ENCODE peak calls at places on chromosomes 3 and 15, in four cellular contexts. T, A, X and G are unnamed samples.

GRCh38 chr15:59532770-59533379 is 78.7 kb upstream of the GCNT3 start:
- DNase-seq in T (peak; percentile 67), A (peak; percentile 60), X (no peak), G (no peak)

GRCh38 chr15:78830514-78831228 is 19.4 kb upstream of the ADAMTS7 start:
- DNase-seq in T (no peak), A (no peak), X (no peak), G (no peak)

GRCh38 chr3:74067296-74067695 is 442.6 kb upstream of the PDZRN3 start:
- DNase-seq in T (no peak), A (peak; percentile 33), X (no peak), G (no peak)

GRCh38 chr3:149507491-149508324 is 33.2 kb downstream of the TM4SF4 start:
- DNase-seq in T (no peak), A (no peak), X (no peak), G (no peak)

GRCh38 chr15:70466895-70467529 is 296.3 kb downstream of the UACA start:
- DNase-seq in T (peak; percentile 67), A (peak; percentile 78), X (no peak), G (no peak)

GRCh38 chr3:10025205-10026083 is 793 bp upstream of the FANCD2 start:
- DNase-seq in T (no peak), A (peak; percentile 24), X (no peak), G (no peak)

GRCh38 chr15:56367156-56367555 is 1.9 kb downstream of the TEX9 start:
- DNase-seq in T (no peak), A (peak; percentile 56), X (no peak), G (no peak)

GRCh38 chr3:15542641-15543040 is 21.1 kb upstream of the COLQ start:
- DNase-seq in T (no peak), A (no peak), X (no peak), G (no peak)

GRCh38 chr3:32392530-32393302 is 1.1 kb downstream of the CMTM7 start:
- DNase-seq in T (peak; percentile 77), A (no peak), X (peak; percentile 49), G (no peak)

GRCh38 chr15:98927990-98928389 is 79.6 kb downstream of the PGPEP1L start:
- DNase-seq in T (no peak), A (no peak), X (no peak), G (no peak)

GRCh38 chr3:38722760-38723568 is 73.5 kb upstream of the SCN5A start:
- DNase-seq in T (no peak), A (no peak), X (no peak), G (no peak)

GRCh38 chr3:108603689-108604088 is 14.2 kb downstream of the DZIP3 start:
- DNase-seq in T (peak; percentile 44), A (no peak), X (no peak), G (no peak)

GRCh38 chr3:196867155-196867506 is 589 bp upstream of the SENP5 start:
- DNase-seq in T (no peak), A (no peak), X (no peak), G (no peak)

GRCh38 chr3:172029425-172030128 is 9.8 kb upstream of the FNDC3B start:
- DNase-seq in T (no peak), A (no peak), X (no peak), G (no peak)

GRCh38 chr3:179865876-179866505 is 170.7 kb downstream of the PEX5L start:
- DNase-seq in T (no peak), A (no peak), X (no peak), G (no peak)

GRCh38 chr3:55624238-55624637 is 137.1 kb upstream of the WNT5A start:
- DNase-seq in T (peak; percentile 85), A (no peak), X (no peak), G (peak; percentile 78)

GRCh38 chr3:144011251-144011799 is 39.7 kb downstream of the DIPK2A start:
- DNase-seq in T (peak; percentile 75), A (no peak), X (no peak), G (no peak)
- H3K27ac ChIP-seq in T (peak overlapping the region; percentile 87), A (no peak overlapping the region), X (no peak overlapping the region), G (no peak overlapping the region)

GRCh38 chr3:71511446-71511845 is 72.1 kb downstream of the FOXP1 start:
- DNase-seq in T (no peak), A (no peak), X (no peak), G (no peak)
- H3K27ac ChIP-seq in T (no peak overlapping the region), A (no peak overlapping the region), X (no peak overlapping the region), G (peak overlapping the region; percentile 61)

DNA sequence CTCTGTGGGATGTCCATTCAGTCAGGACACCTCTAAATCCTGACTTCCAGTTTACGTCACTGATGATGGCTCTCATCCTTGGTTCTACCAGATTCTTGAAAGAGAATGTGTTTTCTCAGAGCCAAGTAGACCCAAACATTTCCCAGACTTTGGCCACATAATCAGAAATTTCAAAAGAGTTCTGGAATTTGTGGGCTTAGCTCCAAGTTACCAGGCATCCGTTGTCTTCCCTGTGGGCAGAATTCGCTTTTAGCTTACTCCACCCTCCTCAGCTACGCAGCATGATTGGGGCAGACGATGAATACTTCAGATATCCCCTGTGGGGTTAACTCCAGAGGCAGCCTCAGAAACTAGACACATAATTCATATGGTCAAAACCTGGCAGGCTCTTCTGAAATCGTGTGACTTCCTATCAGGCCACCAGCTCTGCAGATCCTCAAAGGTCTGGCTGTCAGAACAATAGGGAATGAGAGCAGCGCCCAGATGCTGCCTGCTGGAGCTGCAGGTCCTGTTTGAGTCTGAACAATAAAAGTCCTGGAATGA is 30.6 kb downstream of the CRTC3 start:
- DNase-seq in T (no peak), A (no peak), X (peak; percentile 35), G (no peak)
- H3K27ac ChIP-seq in T (no peak overlapping the region), A (no peak overlapping the region), X (peak overlapping the region; percentile 72), G (no peak overlapping the region)

GRCh38 chr3:127762787-127763105 is 59.6 kb downstream of the MGLL start:
- DNase-seq in T (no peak), A (no peak), X (no peak), G (no peak)
- H3K27ac ChIP-seq in T (no peak overlapping the region), A (no peak overlapping the region), X (peak overlapping the region; percentile 83), G (no peak overlapping the region)